ENCODE peak calls at places on chromosomes 13 and 19, in five cellular contexts. I is neuronal stem cell, B is IMR-90, K is mesenchymal stem cell, H is H9. N is an unnamed sample.

GRCh38 chr19:16216744-16217670 is 19.3 kb downstream of the AP1M1 start:
- DNase-seq in I (no peak), B (no peak), K (no peak), H (no peak), N (no peak)

GRCh38 chr13:48828962-48829405 is 146.7 kb upstream of the FNDC3A start:
- DNase-seq in I (no peak), B (peak), K (no peak), H (peak), N (no peak)

GRCh38 chr13:113616281-113616906 is 31.8 kb downstream of the TFDP1 start:
- DNase-seq in I (no peak), B (peak), K (peak), H (no peak), N (no peak)

GRCh38 chr13:94602467-94602866 is 810 bp downstream of the GPR180 start:
- DNase-seq in I (no peak), B (no peak), K (no peak), H (no peak), N (no peak)

GRCh38 chr13:66501187-66501586 is 728.9 kb downstream of the PCDH9 start:
- DNase-seq in I (no peak), B (peak), K (peak), H (no peak), N (no peak)

GRCh38 chr19:4618019-4618418 is 21.3 kb upstream of the TNFAIP8L1 start:
- DNase-seq in I (no peak), B (no peak), K (no peak), H (no peak), N (no peak)

GRCh38 chr19:50628551-50628950 is 11.1 kb downstream of the SYT3 start:
- DNase-seq in I (no peak), B (no peak), K (no peak), H (no peak), N (no peak)

GRCh38 chr13:79722885-79723445 is 242.0 kb downstream of the NDFIP2 start:
- DNase-seq in I (no peak), B (no peak), K (no peak), H (no peak), N (no peak)

GRCh38 chr13:112943309-112944125 is 25.5 kb upstream of the MCF2L start:
- DNase-seq in I (peak), B (peak), K (peak), H (peak), N (peak)

GRCh38 chr13:27523345-27524073 is 73.1 kb upstream of the MTIF3 start:
- DNase-seq in I (no peak), B (no peak), K (no peak), H (no peak), N (no peak)

GRCh38 chr13:59621791-59622190 is 541.9 kb downstream of the DIAPH3 start:
- DNase-seq in I (no peak), B (no peak), K (no peak), H (no peak), N (no peak)

GRCh38 chr13:98541211-98541610 is 35.7 kb downstream of the STK24 start:
- DNase-seq in I (no peak), B (no peak), K (no peak), H (no peak), N (no peak)

GRCh38 chr13:57409121-57409520 is 222.4 kb upstream of the PCDH17 start:
- DNase-seq in I (peak), B (no peak), K (no peak), H (peak), N (no peak)

GRCh38 chr13:64158910-64159309 is 2743.3 kb upstream of the PCDH20 start:
- DNase-seq in I (no peak), B (peak), K (no peak), H (no peak), N (no peak)

GRCh38 chr19:45087531-45087930 is 5.4 kb upstream of the PPP1R37 start:
- DNase-seq in I (no peak), B (no peak), K (no peak), H (no peak), N (no peak)

GRCh38 chr19:15466851-15467733 is 2.7 kb upstream of the RASAL3 start:
- DNase-seq in I (no peak), B (peak), K (peak), H (no peak), N (no peak)

GRCh38 chr19:38730731-38731589 is 13.3 kb downstream of the CAPN12 start:
- DNase-seq in I (no peak), B (no peak), K (no peak), H (peak), N (no peak)

GRCh38 chr13:70310720-70311119 is 202.5 kb upstream of the KLHL1 start:
- DNase-seq in I (peak), B (no peak), K (peak), H (no peak), N (no peak)

GRCh38 chr13:114002771-114003321 is 29.0 kb upstream of the C13orf46 start:
- DNase-seq in I (no peak), B (no peak), K (no peak), H (no peak), N (no peak)

GRCh38 chr19:1549332-1549945 is 18.7 kb downstream of the MEX3D start:
- DNase-seq in I (no peak), B (no peak), K (no peak), H (no peak), N (no peak)
- H2AK5ac ChIP-seq in I (no peak), B (no peak), K (no peak), H (no peak), N (peak)

GRCh38 chr13:75749407-75749806 is 113.3 kb downstream of the LMO7 start:
- DNase-seq in I (no peak), B (peak), K (no peak), H (no peak), N (no peak)

GRCh38 chr13:75748874-75749273 is 112.7 kb downstream of the LMO7 start:
- DNase-seq in I (no peak), B (no peak), K (no peak), H (no peak), N (no peak)

GRCh38 chr13:75752848-75753247 is 116.7 kb downstream of the LMO7 start:
- DNase-seq in I (no peak), B (no peak), K (peak), H (no peak), N (no peak)

GRCh38 chr13:75754936-75755335 is 118.8 kb downstream of the LMO7 start:
- DNase-seq in I (no peak), B (no peak), K (no peak), H (no peak), N (no peak)

GRCh38 chr13:75751350-75751749 is 115.2 kb downstream of the LMO7 start:
- DNase-seq in I (no peak), B (no peak), K (no peak), H (no peak), N (no peak)
- H3K14ac ChIP-seq in I (no peak), B (no peak), K (no peak), H (no peak), N (no peak)

GRCh38 chr19:52007436-52007804 is 591 bp downstream of the ZNF615 start:
- DNase-seq in I (peak), B (no peak), K (no peak), H (peak), N (no peak)

GRCh38 chr19:52010674-52011073 is 2.7 kb upstream of the ZNF615 start:
- DNase-seq in I (no peak), B (no peak), K (no peak), H (no peak), N (no peak)

DNA sequence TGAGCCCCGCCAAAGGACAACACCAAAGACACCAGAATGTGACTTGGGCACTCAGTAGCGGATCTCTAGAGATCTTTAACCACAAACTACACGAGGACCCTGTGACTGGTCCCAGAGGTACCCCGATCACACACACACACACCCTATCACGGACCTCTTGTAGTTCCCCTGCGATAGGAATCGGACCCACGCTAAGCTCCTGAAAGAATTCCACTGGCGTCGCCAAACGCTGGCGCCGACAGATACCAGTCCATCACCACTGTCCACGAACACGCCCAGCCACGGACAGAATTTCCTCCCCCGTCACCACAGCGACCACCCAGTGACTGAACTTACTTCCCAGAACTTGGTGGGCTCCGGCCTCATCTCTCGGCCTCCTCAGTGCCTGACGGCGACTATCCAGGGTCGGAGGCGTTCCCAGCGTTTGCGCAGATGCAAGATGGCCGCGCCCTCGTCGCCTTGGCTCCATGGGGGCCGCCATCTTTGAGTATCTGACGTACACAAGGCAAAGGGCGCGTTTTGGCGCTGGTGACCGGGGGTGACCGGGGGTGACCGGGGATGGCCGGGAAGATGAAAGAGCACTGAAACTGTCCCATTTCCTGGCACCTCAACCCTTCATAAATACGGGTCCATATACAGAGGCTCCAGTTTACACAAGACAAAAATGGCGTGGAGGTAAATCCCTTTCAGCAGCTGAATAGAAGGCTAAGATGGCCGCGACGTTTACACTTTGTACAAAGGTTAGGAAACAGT is at the start of gene ZNF615:
- DNase-seq in I (peak), B (peak), K (peak), H (peak), N (peak)
- H2AK5ac ChIP-seq in I (no peak), B (peak), K (no peak), H (no peak), N (no peak)

GRCh38 chr13:23434431-23434830 is 929 bp upstream of the SACS start:
- DNase-seq in I (no peak), B (no peak), K (no peak), H (no peak), N (peak)

GRCh38 chr13:23430664-23431063 is 2.8 kb downstream of the SACS start:
- DNase-seq in I (no peak), B (no peak), K (no peak), H (no peak), N (no peak)

GRCh38 chr13:23436680-23437079 is 3.2 kb upstream of the SACS start:
- DNase-seq in I (no peak), B (no peak), K (no peak), H (no peak), N (no peak)

GRCh38 chr13:23432589-23432988 is 913 bp downstream of the SACS start:
- DNase-seq in I (no peak), B (peak), K (no peak), H (no peak), N (no peak)

DNA sequence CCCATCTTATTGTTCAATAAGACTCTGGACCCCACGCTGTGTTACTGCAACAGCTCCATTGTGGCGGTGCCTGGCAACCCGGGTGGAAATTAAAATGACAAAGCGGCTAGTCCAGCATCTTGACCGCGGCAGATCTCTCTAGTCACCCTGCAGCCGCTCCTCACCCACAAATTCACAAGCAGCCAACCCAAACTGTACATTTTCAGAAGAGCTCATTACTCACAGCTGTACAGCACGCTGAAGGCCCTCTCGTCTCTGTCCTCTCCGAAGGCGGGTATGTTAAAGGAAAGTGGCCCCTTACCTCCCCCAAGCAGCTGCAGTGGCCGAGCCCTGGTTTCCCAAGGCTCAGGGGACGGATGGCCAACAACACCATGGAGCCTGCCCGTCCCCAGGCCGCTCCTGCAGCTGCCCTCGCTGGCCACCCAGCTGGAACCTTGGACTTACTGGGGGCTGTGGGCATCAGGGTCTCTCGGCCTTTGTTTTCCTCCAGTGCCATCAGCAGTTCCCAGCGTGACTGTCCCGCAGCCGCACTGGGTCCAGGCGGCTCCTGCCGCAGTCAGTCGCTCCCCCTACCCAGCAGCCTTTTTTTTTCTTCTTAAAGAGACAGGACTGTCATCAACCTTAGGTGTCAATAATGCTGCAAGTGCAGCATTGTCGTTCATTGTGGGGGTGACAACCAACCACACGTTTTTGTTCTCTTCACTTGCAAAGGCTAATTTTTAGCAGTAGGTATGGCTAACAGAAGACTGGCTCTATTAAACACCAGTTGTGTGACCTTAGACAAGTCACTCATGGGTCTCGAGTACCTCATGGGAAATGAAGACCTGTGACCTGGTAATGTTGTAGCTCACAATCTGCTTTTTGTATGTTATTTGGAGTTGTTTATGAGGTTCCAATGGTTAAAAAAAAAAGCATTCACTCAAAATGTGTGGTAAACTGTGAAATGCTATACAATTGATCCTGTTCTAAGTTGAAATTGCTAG is at the start of gene SACS:
- DNase-seq in I (peak), B (peak), K (peak), H (peak), N (peak)
- H3K14ac ChIP-seq in I (no peak), B (peak), K (no peak), H (peak), N (peak)

GRCh38 chr13:52638929-52639328 is 3.3 kb upstream of the HNRNPA1L2 start:
- DNase-seq in I (no peak), B (no peak), K (no peak), H (no peak), N (no peak)

GRCh38 chr13:52646967-52647366 is 4.7 kb downstream of the HNRNPA1L2 start:
- DNase-seq in I (no peak), B (no peak), K (no peak), H (no peak), N (no peak)

GRCh38 chr13:52642131-52642530 is at the start of gene HNRNPA1L2:
- DNase-seq in I (no peak), B (no peak), K (no peak), H (no peak), N (no peak)

GRCh38 chr13:52644108-52644507 is 1.9 kb downstream of the HNRNPA1L2 start:
- DNase-seq in I (no peak), B (peak), K (no peak), H (no peak), N (no peak)
- H2AK5ac ChIP-seq in I (no peak), B (no peak), K (no peak), H (no peak), N (no peak)

GRCh38 chr13:85652536-85652935 is 146.7 kb downstream of the SLITRK6 start:
- DNase-seq in I (no peak), B (no peak), K (no peak), H (no peak), N (no peak)

GRCh38 chr13:85651440-85651839 is 147.8 kb downstream of the SLITRK6 start:
- DNase-seq in I (no peak), B (peak), K (peak), H (no peak), N (no peak)

GRCh38 chr13:85654227-85654626 is 145.0 kb downstream of the SLITRK6 start:
- DNase-seq in I (no peak), B (no peak), K (peak), H (no peak), N (no peak)

GRCh38 chr13:85653681-85654080 is 145.5 kb downstream of the SLITRK6 start:
- DNase-seq in I (no peak), B (no peak), K (no peak), H (no peak), N (no peak)

GRCh38 chr13:85650613-85651012 is 148.6 kb downstream of the SLITRK6 start:
- DNase-seq in I (no peak), B (no peak), K (no peak), H (no peak), N (no peak)
- H3K14ac ChIP-seq in I (no peak), B (no peak), K (no peak), H (no peak), N (no peak)

GRCh38 chr19:17993076-17993813 is 14.7 kb upstream of the ARRDC2 start:
- DNase-seq in I (no peak), B (no peak), K (no peak), H (no peak), N (no peak)

GRCh38 chr19:17997969-17998826 is 9.8 kb upstream of the ARRDC2 start:
- DNase-seq in I (no peak), B (peak), K (peak), H (peak), N (peak)

GRCh38 chr19:17998827-17999150 is 9.2 kb upstream of the ARRDC2 start:
- DNase-seq in I (no peak), B (no peak), K (no peak), H (no peak), N (no peak)

GRCh38 chr19:17999685-18000479 is 8.1 kb upstream of the ARRDC2 start:
- DNase-seq in I (no peak), B (no peak), K (no peak), H (no peak), N (no peak)

GRCh38 chr19:17996826-17997316 is 11.1 kb upstream of the ARRDC2 start:
- DNase-seq in I (peak), B (peak), K (peak), H (peak), N (peak)
- H2AK5ac ChIP-seq in I (peak), B (peak), K (no peak), H (no peak), N (no peak)

N was measured in H1.